ENCODE peak calls at places on chromosomes 4 and X, in five cellular contexts. B is activated CD4-positive, alpha-beta memory T cell treated with anti-CD3 and anti-CD28 coated beads for 36 hours; H is head of caudate nucleus; G is germinal center; D is activated CD4-positive, alpha-beta T cell treated with anti-CD3 and anti-CD28 coated beads for 1 hour. K is an unnamed sample.

GRCh38 chr4:167838686-167839085 is 253.7 kb upstream of the ANXA10 start:
- DNase-seq in B (no peak), H (no peak), G (no peak), D (no peak), K (no peak)

GRCh38 chr4:175412744-175413143 is 399.3 kb downstream of the GPM6A start:
- DNase-seq in B (no peak), H (no peak), G (no peak), D (no peak), K (no peak)

GRCh38 chrX:120251471-120252011 is 929 bp downstream of the ZBTB33 start:
- DNase-seq in B (peak), H (peak), G (peak), D (peak), K (peak)

GRCh38 chr4:16752150-16752549 is 146.3 kb downstream of the LDB2 start:
- DNase-seq in B (no peak), H (no peak), G (no peak), D (no peak), K (no peak)

GRCh38 chrX:70354726-70355125 is 64.8 kb downstream of the KIF4A start:
- DNase-seq in B (no peak), H (no peak), G (no peak), D (no peak), K (no peak)

GRCh38 chr4:126899382-126899801 is 733.4 kb upstream of the INTU start:
- DNase-seq in B (no peak), H (no peak), G (no peak), D (no peak), K (no peak)

GRCh38 chr4:112647785-112648184 is 10.8 kb downstream of the LARP7 start:
- DNase-seq in B (no peak), H (no peak), G (no peak), D (no peak), K (no peak)

GRCh38 chr4:17284323-17285175 is 227.3 kb downstream of the QDPR start:
- DNase-seq in B (no peak), H (peak), G (no peak), D (no peak), K (no peak)

GRCh38 chr4:139452000-139452399 is 1.9 kb upstream of the RAB33B start:
- DNase-seq in B (no peak), H (no peak), G (no peak), D (no peak), K (no peak)

GRCh38 chrX:1419545-1420355 is 27.8 kb upstream of the SLC25A6 start:
- DNase-seq in B (no peak), H (peak), G (no peak), D (no peak), K (no peak)

GRCh38 chr4:79364048-79364447 is 38.2 kb upstream of the NAA11 start:
- DNase-seq in B (no peak), H (no peak), G (no peak), D (no peak), K (no peak)

GRCh38 chrX:23364416-23364815 is 29.8 kb downstream of the PTCHD1 start:
- DNase-seq in B (no peak), H (peak), G (no peak), D (no peak), K (no peak)

GRCh38 chr4:2058264-2059033 is 678 bp upstream of the NAT8L start:
- DNase-seq in B (no peak), H (peak), G (peak), D (no peak), K (no peak)